ENCODE peak calls at places on chromosomes 5 and 9, in nine cellular contexts. T, P, J, A, S, Q, G, O and B are unnamed samples.

GRCh38 chr5:150609843-150610584 is 30.4 kb upstream of the SYNPO start:
- DNase-seq in T (no peak), P (no peak), J (peak; percentile 49), A (peak; percentile 90), S (no peak), Q (peak; percentile 87), G (no peak), O (no peak), B (no peak)

GRCh38 chr5:172452398-172453205 is 1.7 kb downstream of the SH3PXD2B start:
- DNase-seq in T (peak; percentile 70), P (peak; percentile 89), J (peak; percentile 31), A (no peak), S (no peak), Q (no peak), G (no peak), O (peak; percentile 48), B (no peak)

GRCh38 chr9:34884732-34885131 is 73.4 kb upstream of the PHF24 start:
- DNase-seq in T (no peak), P (no peak), J (no peak), A (no peak), S (no peak), Q (no peak), G (no peak), O (peak; percentile 34), B (no peak)

GRCh38 chr9:134939080-134939733 is 21.5 kb upstream of the FCN1 start:
- DNase-seq in T (no peak), P (no peak), J (no peak), A (peak; percentile 74), S (no peak), Q (no peak), G (no peak), O (peak; percentile 36), B (peak; percentile 5)

GRCh38 chr9:77899679-77900354 is 131.8 kb downstream of the GNAQ start:
- DNase-seq in T (no peak), P (peak; percentile 78), J (no peak), A (no peak), S (no peak), Q (no peak), G (no peak), O (no peak), B (no peak)

GRCh38 chr5:16596541-16596940 is 20.3 kb downstream of the RETREG1 start:
- DNase-seq in T (no peak), P (peak; percentile 53), J (no peak), A (no peak), S (no peak), Q (no peak), G (no peak), O (no peak), B (no peak)

GRCh38 chr9:133726401-133727276 is 11.5 kb downstream of the SARDH start:
- DNase-seq in T (peak; percentile 89), P (peak; percentile 58), J (peak; percentile 52), A (peak; percentile 78), S (peak; percentile 56), Q (no peak), G (no peak), O (peak; percentile 78), B (peak; percentile 79)

GRCh38 chr5:10913846-10914245 is 152.8 kb upstream of the DAP start:
- DNase-seq in T (no peak), P (peak; percentile 87), J (no peak), A (no peak), S (no peak), Q (no peak), G (peak; percentile 87), O (peak; percentile 54), B (no peak)

GRCh38 chr9:37732086-37732744 is 21.4 kb upstream of the TRMT10B start:
- DNase-seq in T (no peak), P (no peak), J (no peak), A (no peak), S (no peak), Q (no peak), G (no peak), O (no peak), B (peak; percentile 69)

GRCh38 chr5:150340614-150341265 is 16.8 kb upstream of the TCOF1 start:
- DNase-seq in T (no peak), P (no peak), J (no peak), A (no peak), S (no peak), Q (no peak), G (no peak), O (no peak), B (peak; percentile 33)

GRCh38 chr9:134226221-134226930 is 62.0 kb upstream of the RNU6ATAC start:
- DNase-seq in T (no peak), P (peak; percentile 20), J (peak; percentile 37), A (peak; percentile 70), S (no peak), Q (no peak), G (peak; percentile 91), O (no peak), B (no peak)

GRCh38 chr5:177300236-177300880 is 3.2 kb downstream of the RAB24 start:
- DNase-seq in T (peak; percentile 77), P (peak; percentile 70), J (peak; percentile 56), A (peak; percentile 73), S (peak; percentile 65), Q (peak; percentile 51), G (peak; percentile 88), O (peak; percentile 49), B (no peak)

DNA sequence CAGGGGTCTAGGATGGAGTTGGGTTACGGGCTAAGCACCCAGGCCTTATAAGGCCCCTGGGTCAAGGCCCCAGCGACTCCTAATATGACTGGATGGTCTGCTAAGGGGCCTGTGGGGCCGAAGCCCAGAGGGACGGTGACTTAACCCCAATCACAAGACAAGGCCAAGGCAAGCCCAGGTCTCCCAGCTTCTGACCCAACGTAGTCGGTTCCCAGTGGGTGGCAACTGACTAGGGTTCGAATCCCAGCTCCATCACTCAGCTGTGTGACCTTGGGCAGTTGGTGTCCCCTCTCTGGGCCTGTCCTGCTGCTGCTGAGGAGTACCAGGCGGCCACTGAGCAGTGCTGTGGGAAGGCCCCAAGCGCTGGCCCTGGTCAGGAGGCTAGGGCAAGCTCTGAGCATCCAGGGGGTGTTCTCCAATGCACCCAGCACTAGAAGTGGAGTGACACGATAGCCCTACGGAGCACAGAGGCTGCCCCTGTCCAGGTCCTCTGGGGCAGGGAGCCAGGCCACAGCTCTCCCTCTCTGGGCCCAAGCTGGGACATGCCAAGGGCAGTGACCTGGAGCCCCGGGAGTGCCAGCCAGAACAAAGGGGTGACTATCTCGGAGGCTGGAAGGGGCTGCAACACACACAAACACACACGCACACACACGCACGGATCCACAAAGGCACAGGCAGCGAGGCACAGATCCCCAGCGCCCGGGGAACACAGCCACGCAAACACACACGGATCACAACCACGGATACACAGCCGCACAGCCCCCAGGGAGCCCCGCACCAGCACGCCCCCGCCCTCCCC is 512 bp downstream of the AK1 start:
- DNase-seq in T (no peak), P (peak; percentile 52), J (no peak), A (peak; percentile 81), S (no peak), Q (no peak), G (no peak), O (peak; percentile 31), B (no peak)
- H3K27ac ChIP-seq in T (no peak overlapping the region), P (peak overlapping the region; percentile 19), J (peak overlapping the region; percentile 85), A (peak overlapping the region; percentile 8), S (no peak overlapping the region), Q (peak overlapping the region; percentile 94), G (no peak overlapping the region), O (peak overlapping the region; percentile 87), B (peak overlapping the region; percentile 79)

DNA sequence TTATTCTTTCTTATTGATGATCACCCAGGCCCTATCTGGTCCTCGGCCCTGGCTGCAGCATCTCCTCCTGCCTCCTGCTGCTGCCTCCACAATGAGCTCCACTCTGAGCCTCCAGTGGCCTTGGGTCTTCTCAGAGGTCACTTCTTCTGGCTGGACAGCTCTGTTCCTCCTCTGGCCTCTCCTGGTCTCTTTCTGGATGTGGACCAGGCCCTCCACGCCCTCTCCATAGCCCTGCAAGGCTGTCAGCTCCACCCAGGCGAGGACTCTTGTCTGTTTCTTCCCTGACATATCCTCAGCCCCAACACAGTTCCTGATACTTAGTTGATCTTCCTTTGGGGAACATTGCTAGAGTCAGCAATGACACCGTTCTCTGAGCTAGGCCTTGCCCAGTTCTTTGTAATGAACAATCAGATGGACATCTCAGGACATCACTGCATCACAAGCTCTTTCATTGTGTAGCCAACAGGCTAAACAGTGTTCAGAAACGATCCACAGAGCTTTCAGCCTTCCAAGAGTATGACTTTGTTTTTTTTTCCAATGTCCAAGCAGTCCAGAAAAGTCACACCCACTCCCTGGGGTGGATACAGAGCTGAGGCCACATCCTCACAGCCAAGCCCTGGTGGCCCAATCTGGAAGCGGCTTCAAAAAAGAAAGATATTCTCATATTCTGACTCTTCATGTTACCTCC is 62.5 kb upstream of the DNAH5 start:
- DNase-seq in T (no peak), P (peak; percentile 61), J (no peak), A (no peak), S (no peak), Q (peak; percentile 73), G (no peak), O (no peak), B (no peak)
- H3K27ac ChIP-seq in T (no peak overlapping the region), P (no peak overlapping the region), J (no peak overlapping the region), A (no peak overlapping the region), S (no peak overlapping the region), Q (peak overlapping the region; percentile 46), G (no peak overlapping the region), O (no peak overlapping the region), B (no peak overlapping the region)

DNA sequence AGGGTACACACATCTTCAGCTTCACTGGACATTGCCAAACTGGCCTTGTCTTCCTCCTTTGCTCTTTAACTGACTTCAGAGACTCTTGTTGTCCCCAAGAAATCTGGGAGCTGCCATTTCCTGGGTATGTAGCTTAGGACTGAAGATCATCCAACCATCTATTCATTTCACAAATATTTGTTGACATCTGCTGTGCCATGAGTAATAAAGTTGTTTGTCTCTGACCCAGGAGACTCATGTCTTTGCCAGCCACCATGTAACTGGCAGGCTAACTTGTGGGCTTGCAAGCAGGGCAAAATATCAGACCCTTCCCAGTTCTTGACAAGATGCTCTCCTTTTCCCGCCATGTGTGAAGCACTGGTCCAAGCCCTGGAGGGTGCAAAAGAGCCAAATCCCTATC is 17.1 kb upstream of the TOR1B start:
- DNase-seq in T (no peak), P (peak; percentile 65), J (no peak), A (no peak), S (no peak), Q (no peak), G (no peak), O (no peak), B (no peak)
- H3K27ac ChIP-seq in T (no peak overlapping the region), P (peak overlapping the region; percentile 52), J (no peak overlapping the region), A (no peak overlapping the region), S (no peak overlapping the region), Q (no peak overlapping the region), G (no peak overlapping the region), O (no peak overlapping the region), B (no peak overlapping the region)

DNA sequence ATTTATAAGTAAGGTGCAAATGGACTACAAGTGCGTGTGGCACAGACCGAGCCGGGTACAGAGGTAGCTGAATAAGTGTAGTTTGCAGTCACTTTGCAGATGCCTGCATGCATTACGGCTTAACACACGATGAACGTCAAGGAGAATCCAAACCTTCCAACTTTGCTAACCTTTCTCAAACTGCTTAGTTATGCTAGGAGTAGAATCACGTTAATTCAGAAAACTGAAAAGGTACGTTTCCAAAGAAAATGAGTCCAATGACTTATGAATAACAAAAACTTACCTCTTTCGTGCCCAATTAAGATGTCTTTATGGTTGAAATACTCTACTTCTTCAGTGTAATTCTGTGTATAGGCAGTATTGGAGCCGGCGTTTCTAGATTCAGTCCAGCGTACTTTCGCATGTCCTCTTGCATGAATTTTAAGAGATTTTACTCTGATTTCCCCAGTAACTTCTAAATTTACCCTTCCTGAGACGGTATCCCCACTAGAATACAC is 539 bp downstream of the ARRDC3 start:
- DNase-seq in T (peak; percentile 51), P (peak; percentile 72), J (peak; percentile 42), A (no peak), S (peak; percentile 43), Q (no peak), G (no peak), O (no peak), B (peak; percentile 20)
- H3K27ac ChIP-seq in T (peak overlapping the region; percentile 96), P (peak overlapping the region; percentile 100), J (peak overlapping the region; percentile 99), A (peak overlapping the region; percentile 61), S (peak overlapping the region; percentile 100), Q (peak overlapping the region; percentile 99), G (peak overlapping the region; percentile 97), O (no peak overlapping the region), B (peak overlapping the region; percentile 98)